ENCODE peak calls at places on chromosomes 1 and 21, in seven cellular contexts. One of them, this sample, is unnamed. For H3K4me1, the result is how much of the 10 kb centered on the place peaks cover.

GRCh38 chr1:17682403-17682802 is 72.7 kb upstream of the ACTL8 start:
- DNase-seq in A549: no peak
- DNase-seq in breast epithelium: no peak
- DNase-seq in heart left ventricle: no peak
- DNase-seq in pancreas: no peak
- DNase-seq in H9: no peak
- DNase-seq in tibial nerve: no peak
- DNase-seq in this sample: no peak

GRCh38 chr21:33608559-33608958 is 20.1 kb upstream of the DONSON start:
- DNase-seq in A549: no peak
- DNase-seq in breast epithelium: no peak
- DNase-seq in heart left ventricle: no peak
- DNase-seq in pancreas: no peak
- DNase-seq in H9: no peak
- DNase-seq in tibial nerve: no peak
- DNase-seq in this sample: no peak

GRCh38 chr1:168057921-168058320 is 78.8 kb downstream of the GPR161 start:
- DNase-seq in A549: no peak
- DNase-seq in breast epithelium: no peak
- DNase-seq in heart left ventricle: no peak
- DNase-seq in pancreas: no peak
- DNase-seq in H9: no peak
- DNase-seq in tibial nerve: no peak
- DNase-seq in this sample: no peak

GRCh38 chr1:171251042-171251740 is 2.9 kb downstream of the FMO1 start:
- DNase-seq in A549: no peak
- DNase-seq in breast epithelium: no peak
- DNase-seq in heart left ventricle: no peak
- DNase-seq in pancreas: peak
- DNase-seq in H9: peak
- DNase-seq in tibial nerve: no peak
- DNase-seq in this sample: peak

GRCh38 chr1:94265931-94266330 is 28.5 kb upstream of the ARHGAP29 start:
- DNase-seq in A549: no peak
- DNase-seq in breast epithelium: no peak
- DNase-seq in heart left ventricle: no peak
- DNase-seq in pancreas: no peak
- DNase-seq in H9: no peak
- DNase-seq in tibial nerve: no peak
- DNase-seq in this sample: no peak

GRCh38 chr1:16260814-16261213 is 23.8 kb upstream of the CPLANE2 start:
- DNase-seq in A549: no peak
- DNase-seq in breast epithelium: no peak
- DNase-seq in heart left ventricle: no peak
- DNase-seq in pancreas: no peak
- DNase-seq in H9: no peak
- DNase-seq in tibial nerve: no peak
- DNase-seq in this sample: peak

GRCh38 chr1:16076003-16076870 is 2.8 kb upstream of the FAM131C start:
- DNase-seq in A549: peak
- DNase-seq in breast epithelium: no peak
- DNase-seq in heart left ventricle: peak
- DNase-seq in pancreas: no peak
- DNase-seq in H9: no peak
- DNase-seq in tibial nerve: no peak
- DNase-seq in this sample: no peak

GRCh38 chr1:203127672-203128611 is at the start of gene ADORA1:
- DNase-seq in A549: peak
- DNase-seq in breast epithelium: peak
- DNase-seq in heart left ventricle: peak
- DNase-seq in pancreas: peak
- DNase-seq in H9: peak
- DNase-seq in tibial nerve: peak
- DNase-seq in this sample: peak

GRCh38 chr1:75791022-75791421 is 5.0 kb downstream of the RABGGTB start:
- DNase-seq in A549: no peak
- DNase-seq in breast epithelium: no peak
- DNase-seq in heart left ventricle: no peak
- DNase-seq in pancreas: no peak
- DNase-seq in H9: no peak
- DNase-seq in tibial nerve: no peak
- DNase-seq in this sample: no peak

GRCh38 chr1:40477680-40478057 is 579 bp downstream of the ZFP69 start:
- DNase-seq in A549: no peak
- DNase-seq in breast epithelium: no peak
- DNase-seq in heart left ventricle: no peak
- DNase-seq in pancreas: peak
- DNase-seq in H9: no peak
- DNase-seq in tibial nerve: peak
- DNase-seq in this sample: no peak

GRCh38 chr1:165852896-165853295 is 25.5 kb downstream of the UCK2 start:
- DNase-seq in A549: no peak
- DNase-seq in breast epithelium: no peak
- DNase-seq in heart left ventricle: no peak
- DNase-seq in pancreas: no peak
- DNase-seq in H9: no peak
- DNase-seq in tibial nerve: no peak
- DNase-seq in this sample: no peak
- H3K4me1 ChIP-seq in A549: half or more
- H3K4me1 ChIP-seq in breast epithelium: under half
- H3K4me1 ChIP-seq in heart left ventricle: under half
- H3K4me1 ChIP-seq in pancreas: under half
- H3K4me1 ChIP-seq in H9: under half
- H3K4me1 ChIP-seq in tibial nerve: under half
- H3K4me1 ChIP-seq in this sample: under half

GRCh38 chr1:107926436-107927080 is 38.4 kb downstream of the VAV3 start:
- DNase-seq in A549: no peak
- DNase-seq in breast epithelium: no peak
- DNase-seq in heart left ventricle: no peak
- DNase-seq in pancreas: no peak
- DNase-seq in H9: no peak
- DNase-seq in tibial nerve: no peak
- DNase-seq in this sample: no peak
- H3K27ac ChIP-seq in A549: no peak
- H3K27ac ChIP-seq in breast epithelium: no peak
- H3K27ac ChIP-seq in heart left ventricle: no peak
- H3K27ac ChIP-seq in pancreas: no peak
- H3K27ac ChIP-seq in H9: no peak
- H3K27ac ChIP-seq in tibial nerve: no peak
- H3K27ac ChIP-seq in this sample: no peak

GRCh38 chr1:7171168-7171567 is 385.9 kb downstream of the CAMTA1 start:
- DNase-seq in A549: no peak
- DNase-seq in breast epithelium: no peak
- DNase-seq in heart left ventricle: no peak
- DNase-seq in pancreas: no peak
- DNase-seq in H9: no peak
- DNase-seq in tibial nerve: no peak
- DNase-seq in this sample: no peak
- H3K4me1 ChIP-seq in A549: under half
- H3K4me1 ChIP-seq in breast epithelium: under half
- H3K4me1 ChIP-seq in heart left ventricle: under half
- H3K4me1 ChIP-seq in pancreas: under half
- H3K4me1 ChIP-seq in H9: under half
- H3K4me1 ChIP-seq in tibial nerve: under half
- H3K4me1 ChIP-seq in this sample: under half

GRCh38 chr1:244963231-244963826 is 99.0 kb upstream of the HNRNPU start:
- DNase-seq in A549: no peak
- DNase-seq in breast epithelium: no peak
- DNase-seq in heart left ventricle: no peak
- DNase-seq in pancreas: no peak
- DNase-seq in H9: no peak
- DNase-seq in tibial nerve: no peak
- DNase-seq in this sample: no peak
- H3K27ac ChIP-seq in A549: peak
- H3K27ac ChIP-seq in breast epithelium: no peak
- H3K27ac ChIP-seq in heart left ventricle: no peak
- H3K27ac ChIP-seq in pancreas: peak
- H3K27ac ChIP-seq in H9: no peak
- H3K27ac ChIP-seq in tibial nerve: no peak
- H3K27ac ChIP-seq in this sample: no peak